ENCODE peak calls at places on chromosomes 5 and 9, in eight cellular contexts. A is MG63, D is transverse colon, X is H1, I is mammary epithelial cell, H is tibial nerve, V is lower lobe of right lung, O is cardiac muscle cell. U is an unnamed sample.

GRCh38 chr5:144284036-144284435 is 113.4 kb downstream of the KCTD16 start:
- DNase-seq in H (no peak), X (no peak), O (no peak), V (no peak), D (no peak), A (no peak), I (no peak), U (no peak)

GRCh38 chr5:113090336-113091106 is 113.9 kb downstream of the DCP2 start:
- DNase-seq in X (no peak), H (no peak), A (peak; percentile 74), O (no peak), V (no peak), I (peak; percentile 17), D (no peak), U (no peak)

GRCh38 chr5:6728795-6729183 is 15.6 kb downstream of the TENT4A start:
- DNase-seq in O (no peak), V (no peak), X (no peak), I (no peak), H (no peak), A (no peak), D (no peak), U (no peak)

GRCh38 chr9:136564379-136564988 is 18.6 kb upstream of the NOTCH1 start:
- DNase-seq in D (no peak), V (peak; percentile 94), I (peak; percentile 39), H (peak; percentile 73), O (no peak), A (no peak), X (no peak), U (no peak)

GRCh38 chr9:7045361-7045760 is 287.6 kb downstream of the KDM4C start:
- DNase-seq in D (no peak), O (no peak), A (no peak), X (no peak), V (no peak), H (no peak), I (peak; percentile 23), U (no peak)

GRCh38 chr9:120713257-120714087 is 798 bp downstream of the MEGF9 start:
- DNase-seq in A (no peak), V (peak; percentile 58), I (peak; percentile 17), H (no peak), X (no peak), D (peak; percentile 29), O (no peak), U (no peak)

GRCh38 chr5:159163027-159163699 is 46.2 kb downstream of the RNF145 start:
- DNase-seq in O (no peak), A (no peak), X (no peak), H (no peak), D (no peak), V (no peak), I (peak; percentile 97), U (no peak)

GRCh38 chr5:92364986-92365550 is 982.0 kb upstream of the ARRDC3 start:
- DNase-seq in O (no peak), H (peak; percentile 40), V (no peak), A (no peak), D (no peak), I (no peak), X (no peak), U (no peak)

GRCh38 chr9:117555964-117556629 is 141.2 kb upstream of the ASTN2 start:
- DNase-seq in I (peak; percentile 40), O (peak; percentile 7), D (peak; percentile 71), V (peak; percentile 61), X (peak; percentile 27), A (peak; percentile 52), H (peak; percentile 17), U (peak; percentile 5)

GRCh38 chr5:104652271-104652861 is 1089.8 kb upstream of the NUDT12 start:
- DNase-seq in O (no peak), X (no peak), V (no peak), A (peak; percentile 9), H (no peak), D (no peak), I (no peak), U (no peak)

GRCh38 chr9:119375892-119376291 is 6.7 kb upstream of the BRINP1 start:
- DNase-seq in A (peak; percentile 31), H (no peak), O (peak; percentile 72), X (no peak), V (no peak), D (peak; percentile 9), I (peak; percentile 33), U (no peak)

GRCh38 chr5:124745367-124746251 is 830 bp downstream of the ZNF608 start:
- DNase-seq in X (no peak), V (no peak), D (no peak), A (peak; percentile 44), I (peak; percentile 55), H (no peak), O (peak; percentile 56), U (no peak)

GRCh38 chr9:27369591-27369990 is 72.6 kb upstream of the EQTN start:
- DNase-seq in H (no peak), A (no peak), X (no peak), O (no peak), V (no peak), I (no peak), D (no peak), U (no peak)

GRCh38 chr5:132915681-132916080 is 42.2 kb downstream of the LEAP2 start:
- DNase-seq in A (peak; percentile 20), V (no peak), O (no peak), X (no peak), D (no peak), H (no peak), I (peak; percentile 20), U (no peak)

GRCh38 chr9:75636427-75637045 is 253.9 kb upstream of the PCSK5 start:
- DNase-seq in D (no peak), O (no peak), V (no peak), H (no peak), X (no peak), I (no peak), A (no peak), U (no peak)

GRCh38 chr5:95285406-95285761 is 490 bp upstream of the MCTP1 start:
- DNase-seq in D (no peak), X (no peak), O (peak; percentile 2), I (peak; percentile 6), H (no peak), A (no peak), V (no peak), U (no peak)

GRCh38 chr5:57368010-57368409 is 114.6 kb downstream of the ACTBL2 start:
- DNase-seq in V (no peak), D (no peak), I (peak; percentile 31), X (no peak), H (no peak), A (no peak), O (no peak), U (no peak)

GRCh38 chr9:134536101-134536900 is 105.3 kb upstream of the COL5A1 start:
- DNase-seq in X (no peak), O (no peak), H (no peak), I (peak; percentile 14), D (no peak), V (no peak), A (peak; percentile 49), U (no peak)

GRCh38 chr5:148120317-148120716 is 48.0 kb upstream of the SPINK14 start:
- DNase-seq in I (no peak), V (no peak), O (no peak), A (no peak), H (no peak), X (no peak), D (no peak), U (no peak)

GRCh38 chr5:156367602-156368001 is 40.6 kb downstream of the SGCD start:
- DNase-seq in D (no peak), O (no peak), A (peak; percentile 53), V (no peak), I (no peak), X (no peak), H (no peak), U (no peak)

GRCh38 chr5:3348576-3349535 is 246.8 kb upstream of the IRX1 start:
- DNase-seq in H (no peak), I (no peak), A (no peak), X (no peak), D (no peak), O (no peak), V (no peak), U (no peak)
- H3K9me3 ChIP-seq in H (no peaks in the 10 kb centered on the region), I (peaks cover 5% of the 10 kb centered on the region), A (no peaks in the 10 kb centered on the region), X (no peaks in the 10 kb centered on the region), D (no peaks in the 10 kb centered on the region), O (no peaks in the 10 kb centered on the region), V (no peaks in the 10 kb centered on the region), U (no peaks in the 10 kb centered on the region)

GRCh38 chr5:157652377-157652692 is at the start of gene SOX30:
- DNase-seq in D (no peak), H (no peak), O (no peak), V (no peak), A (no peak), I (no peak), X (no peak), U (no peak)

GRCh38 chr5:157651623-157652376 is 438 bp downstream of the SOX30 start:
- DNase-seq in A (no peak), I (peak; percentile 42), H (no peak), O (no peak), D (peak; percentile 86), V (peak; percentile 84), X (peak; percentile 75), U (peak; percentile 73)

GRCh38 chr5:157659886-157660660 is 7.8 kb upstream of the SOX30 start:
- DNase-seq in O (no peak), I (no peak), A (no peak), D (no peak), X (no peak), H (no peak), V (no peak), U (no peak)

GRCh38 chr5:157657516-157657915 is 5.3 kb upstream of the SOX30 start:
- DNase-seq in D (no peak), A (no peak), O (no peak), X (no peak), H (no peak), V (no peak), I (no peak), U (no peak)
- H3K9me3 ChIP-seq in D (peaks cover 5% of the 10 kb centered on the region), A (peaks cover 11% of the 10 kb centered on the region), O (peaks cover 11% of the 10 kb centered on the region), X (peaks cover 16% of the 10 kb centered on the region), H (no peaks in the 10 kb centered on the region), V (peaks cover 9% of the 10 kb centered on the region), I (peaks cover 11% of the 10 kb centered on the region), U (no peaks in the 10 kb centered on the region)

GRCh38 chr9:109460576-109460975 is 37.5 kb downstream of the PTPN3 start:
- DNase-seq in A (no peak), O (no peak), X (no peak), I (no peak), V (no peak), H (no peak), D (no peak), U (no peak)
- H3K9me3 ChIP-seq in A (no peaks in the 10 kb centered on the region), O (no peaks in the 10 kb centered on the region), X (no peaks in the 10 kb centered on the region), I (no peaks in the 10 kb centered on the region), V (no peaks in the 10 kb centered on the region), H (no peaks in the 10 kb centered on the region), D (no peaks in the 10 kb centered on the region), U (no peaks in the 10 kb centered on the region)

GRCh38 chr9:122718038-122718437 is 5.8 kb upstream of the OR1L4 start:
- DNase-seq in I (no peak), O (no peak), H (no peak), X (no peak), V (no peak), D (no peak), A (no peak), U (no peak)

GRCh38 chr9:122723690-122724089 is at the start of gene OR1L4:
- DNase-seq in D (no peak), O (no peak), I (no peak), X (no peak), H (no peak), A (no peak), V (no peak), U (no peak)

DNA sequence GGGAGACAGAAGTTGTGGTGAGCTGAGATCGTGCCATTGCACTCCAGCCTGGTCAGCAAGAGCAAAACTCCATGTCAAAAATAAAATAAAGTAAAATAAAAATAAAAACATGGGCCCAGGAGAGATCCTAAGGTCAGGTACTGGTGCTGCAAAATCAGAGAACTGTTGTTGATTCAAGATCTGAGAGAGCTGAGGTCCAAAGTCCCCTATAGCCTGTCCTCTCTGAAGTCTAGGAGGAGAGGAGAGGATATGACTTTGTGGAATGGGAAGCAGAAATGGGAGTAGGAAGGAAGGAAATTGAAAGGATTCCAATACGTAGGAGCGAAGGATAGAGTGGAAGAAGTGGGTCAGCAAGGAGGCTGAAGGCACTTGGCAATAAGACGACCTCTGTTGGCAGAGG is 4.6 kb upstream of the OR1L4 start:
- DNase-seq in V (no peak), A (no peak), I (no peak), O (no peak), D (no peak), H (no peak), X (no peak), U (no peak)
- H3K9me3 ChIP-seq in V (peaks cover 18% of the 10 kb centered on the region), A (no peaks in the 10 kb centered on the region), I (no peaks in the 10 kb centered on the region), O (no peaks in the 10 kb centered on the region), D (no peaks in the 10 kb centered on the region), H (no peaks in the 10 kb centered on the region), X (peaks cover 49% of the 10 kb centered on the region), U (no peaks in the 10 kb centered on the region)